ENCODE peak calls at places on chromosomes 16 and 17, in ten cellular contexts. M, T, Y, A, K, Z, F, I, E and H are unnamed samples.

GRCh38 chr16:8892101-8892575 is 10.0 kb downstream of the LITAFD start:
- DNase-seq in F (no peak), E (peak; percentile 51), I (no peak), A (no peak), Y (no peak), K (no peak), Z (no peak), M (no peak), T (no peak), H (no peak)

GRCh38 chr17:65229596-65229995 is 92.4 kb downstream of the RGS9 start:
- DNase-seq in E (no peak), I (no peak), A (no peak), M (no peak), F (no peak), K (no peak), Y (no peak), Z (no peak), T (no peak), H (no peak)

GRCh38 chr16:73265124-73265838 is 217.4 kb upstream of the ZFHX3 start:
- DNase-seq in A (no peak), M (no peak), E (no peak), Y (no peak), I (no peak), K (no peak), Z (peak; percentile 38), F (no peak), T (peak; percentile 44), H (no peak)

GRCh38 chr17:39107973-39108372 is 43.5 kb downstream of the PLXDC1 start:
- DNase-seq in T (peak; percentile 59), A (no peak), F (no peak), K (no peak), E (no peak), M (no peak), I (no peak), Y (no peak), Z (no peak), H (no peak)

GRCh38 chr16:57619606-57620315 is 8.7 kb upstream of the ADGRG1 start:
- DNase-seq in I (no peak), M (no peak), Z (peak; percentile 79), A (no peak), E (peak; percentile 79), K (peak; percentile 90), Y (peak; percentile 10), T (no peak), F (no peak), H (no peak)

GRCh38 chr17:82283208-82283749 is 9.8 kb upstream of the CSNK1D start:
- DNase-seq in M (peak; percentile 71), Y (no peak), Z (no peak), F (peak; percentile 81), A (no peak), T (no peak), K (no peak), E (no peak), I (no peak), H (no peak)

GRCh38 chr16:89288966-89289365 is 71.5 kb downstream of the ZNF778 start:
- DNase-seq in A (no peak), M (no peak), I (no peak), Y (no peak), K (no peak), E (no peak), T (no peak), F (no peak), Z (no peak), H (no peak)

GRCh38 chr16:17939723-17940122 is 396.8 kb downstream of the NPIPA8 start:
- DNase-seq in E (no peak), F (no peak), K (no peak), Y (no peak), A (no peak), I (no peak), T (no peak), M (no peak), Z (no peak), H (no peak)

GRCh38 chr17:74485841-74486240 is 19.4 kb downstream of the CD300A start:
- DNase-seq in A (no peak), I (no peak), M (no peak), Y (no peak), T (peak; percentile 19), E (no peak), K (no peak), Z (no peak), F (no peak), H (no peak)

GRCh38 chr16:49608801-49609200 is 235.2 kb downstream of the C16orf78 start:
- DNase-seq in A (no peak), M (peak; percentile 58), F (peak; percentile 30), E (no peak), I (no peak), Y (no peak), K (no peak), Z (no peak), T (peak; percentile 50), H (no peak)

DNA sequence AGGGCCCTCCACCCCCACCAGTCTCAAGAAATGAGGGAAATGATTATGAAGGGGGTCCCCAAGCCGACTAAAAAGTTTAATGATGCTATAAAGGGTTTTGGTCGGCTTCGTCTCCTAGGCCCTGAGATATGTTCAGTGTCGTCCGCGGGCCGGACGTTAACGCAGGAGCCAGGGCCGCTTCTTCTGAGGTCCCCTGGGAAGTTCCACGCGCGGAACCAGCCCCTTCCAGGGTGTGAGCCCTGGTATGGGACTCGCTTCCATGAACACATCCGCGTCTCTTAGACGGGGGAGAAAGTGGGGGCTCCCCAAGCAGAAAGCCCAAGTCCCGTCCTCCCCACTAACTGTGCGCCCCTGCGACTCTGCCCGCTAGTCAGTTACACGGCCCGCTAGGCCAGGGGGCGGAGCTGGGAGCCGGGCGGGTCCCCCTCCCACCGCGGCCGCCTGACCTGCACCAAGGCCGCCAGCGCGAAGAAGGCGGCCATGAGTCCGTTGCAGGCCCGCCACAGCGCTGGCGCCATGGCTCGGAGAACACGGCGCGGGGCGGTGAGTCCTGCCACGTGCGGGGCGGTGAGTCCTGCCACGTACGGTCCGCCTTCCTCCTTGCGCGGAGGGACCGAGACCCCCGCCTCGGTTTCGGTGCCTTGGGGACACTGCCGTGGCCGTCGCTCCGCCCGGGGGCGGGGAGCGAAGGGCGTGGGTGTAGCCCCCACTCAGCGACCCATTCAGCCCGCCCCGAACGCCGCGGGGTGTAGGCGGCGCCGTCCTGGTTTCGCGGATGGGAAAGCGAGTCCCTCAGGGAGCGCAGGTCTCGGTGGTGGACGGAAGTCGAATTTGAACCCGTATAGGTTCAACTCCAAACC is at the start of gene TMEM220:
- DNase-seq in E (peak; percentile 83), Z (peak; percentile 76), F (peak; percentile 34), Y (peak; percentile 84), A (peak; percentile 6), T (peak; percentile 91), I (peak; percentile 40), K (peak; percentile 85), M (peak; percentile 61), H (peak; percentile 55)
- TF ChIP-seq CTCF in E (no peak), Z (no peak), F (no peak), Y (no peak), A (no peak), T (no peak), I (no peak), K (no peak), M (no peak), H (no peak)

GRCh38 chr16:86501989-86502855 is 8.1 kb upstream of the FOXF1 start:
- DNase-seq in Z (no peak), A (no peak), E (no peak), Y (no peak), F (no peak), M (no peak), T (no peak), I (no peak), K (no peak), H (no peak)
- H3K27me3 ChIP-seq in Z (peaks cover 30% of the 10 kb centered on the region), A (peaks cover 17% of the 10 kb centered on the region), E (peaks cover 24% of the 10 kb centered on the region), Y (peaks cover 79% of the 10 kb centered on the region), F (no peaks in the 10 kb centered on the region), M (peaks cover 89% of the 10 kb centered on the region), T (peaks cover 97% of the 10 kb centered on the region), I (peaks cover 58% of the 10 kb centered on the region), K (no peaks in the 10 kb centered on the region), H (peaks cover 87% of the 10 kb centered on the region)

GRCh38 chr17:57499648-57500049 is 243.3 kb downstream of the MSI2 start:
- DNase-seq in T (no peak), Z (no peak), F (no peak), Y (no peak), A (no peak), K (no peak), E (no peak), M (peak; percentile 49), I (no peak), H (no peak)
- TF ChIP-seq CTCF in T (peak; percentile 18), Z (no peak), F (no peak), Y (no peak), A (no peak), K (no peak), E (no peak), M (no peak), I (no peak), H (no peak)

GRCh38 chr17:48530208-48530886 is 464 bp downstream of the HOXB1 start:
- DNase-seq in Z (no peak), Y (no peak), E (no peak), I (no peak), K (no peak), A (no peak), M (no peak), T (peak; percentile 55), F (no peak), H (no peak)

GRCh38 chr17:48529191-48529979 is 1.4 kb downstream of the HOXB1 start:
- DNase-seq in A (no peak), Y (no peak), K (no peak), E (no peak), F (no peak), T (peak; percentile 75), M (no peak), Z (no peak), I (no peak), H (no peak)

GRCh38 chr17:48528153-48528912 is 2.5 kb downstream of the HOXB1 start:
- DNase-seq in Z (no peak), M (no peak), Y (no peak), F (no peak), K (no peak), E (no peak), T (peak; percentile 74), I (no peak), A (no peak), H (no peak)

GRCh38 chr17:48526986-48527741 is 3.6 kb downstream of the HOXB1 start:
- DNase-seq in K (no peak), Y (no peak), I (no peak), Z (no peak), M (no peak), F (no peak), E (no peak), T (peak; percentile 84), A (no peak), H (no peak)

DNA sequence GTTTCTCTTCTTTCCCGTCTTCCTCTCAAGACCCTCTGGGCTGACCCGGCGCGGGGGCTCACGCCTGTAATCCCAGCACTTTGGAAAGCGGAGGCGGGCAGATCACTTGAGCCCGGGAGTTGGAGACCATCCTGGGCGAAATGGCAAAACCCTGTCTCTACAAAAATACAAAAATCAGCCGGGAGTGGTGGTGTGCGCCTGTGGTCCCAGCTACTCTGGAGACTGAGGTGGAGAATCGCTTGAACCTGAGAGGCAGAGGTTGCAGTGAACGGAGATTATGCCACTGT is 3.1 kb downstream of the HOXB1 start:
- DNase-seq in F (no peak), K (no peak), Y (no peak), I (no peak), M (no peak), A (no peak), T (no peak), Z (no peak), E (no peak), H (no peak)
- H3K27me3 ChIP-seq in F (no peaks in the 10 kb centered on the region), K (no peaks in the 10 kb centered on the region), Y (no peaks in the 10 kb centered on the region), I (no peaks in the 10 kb centered on the region), M (peaks cover 50% of the 10 kb centered on the region), A (peaks cover 10% of the 10 kb centered on the region), T (peaks cover 80% of the 10 kb centered on the region), Z (peaks cover 17% of the 10 kb centered on the region), E (no peaks in the 10 kb centered on the region), H (peaks cover 25% of the 10 kb centered on the region)